ENCODE peak calls at places on chromosome X, in five cellular contexts. A, Z, J, L and S are unnamed samples.
A peak's percentile ranks its signal among the peaks of the same experiment; 100 is the strongest.

GRCh38 chrX:150664290-150664689 is 28.9 kb upstream of the MTMR1 start:
- DNase-seq in L (no peak), J (no peak), Z (no peak), A (no peak), S (no peak)

GRCh38 chrX:25207803-25208202 is 192.0 kb upstream of the ARX start:
- DNase-seq in J (no peak), A (no peak), Z (no peak), L (no peak), S (no peak)

GRCh38 chrX:40167240-40168182 is 69.8 kb upstream of the BCOR start:
- DNase-seq in Z (no peak), A (no peak), L (no peak), J (no peak), S (no peak)

GRCh38 chrX:44873415-44874270 is 655 bp downstream of the KDM6A start:
- DNase-seq in A (no peak), L (peak; percentile 44), Z (no peak), J (peak; percentile 64), S (peak; percentile 70)

GRCh38 chrX:153644356-153645125 is 2.5 kb upstream of the DUSP9 start:
- DNase-seq in Z (no peak), L (no peak), J (no peak), A (no peak), S (peak; percentile 70)

GRCh38 chrX:19848110-19848509 is 39.3 kb downstream of the SH3KBP1 start:
- DNase-seq in Z (no peak), L (no peak), J (no peak), A (no peak), S (no peak)

GRCh38 chrX:13419918-13420317 is 100.1 kb upstream of the ATXN3L start:
- DNase-seq in L (no peak), J (no peak), A (no peak), Z (no peak), S (no peak)

GRCh38 chrX:48958635-48959094 is 1.3 kb upstream of the OTUD5 start:
- DNase-seq in Z (no peak), A (no peak), L (peak; percentile 66), J (peak; percentile 46), S (no peak)

GRCh38 chrX:17842769-17843525 is 18.2 kb downstream of the RAI2 start:
- DNase-seq in J (no peak), Z (no peak), A (no peak), L (no peak), S (no peak)

GRCh38 chrX:147550217-147550616 is 361.5 kb upstream of the FMR1 start:
- DNase-seq in A (no peak), L (no peak), Z (no peak), J (no peak), S (no peak)

GRCh38 chrX:151675121-151675746 is 20.0 kb upstream of the PRRG3 start:
- DNase-seq in Z (no peak), J (no peak), L (no peak), A (no peak), S (no peak)

GRCh38 chrX:102044496-102044895 is 81.0 kb upstream of the TCEAL2 start:
- DNase-seq in J (no peak), L (no peak), A (no peak), Z (no peak), S (no peak)

GRCh38 chrX:6849711-6850415 is 297.6 kb upstream of the STS start:
- DNase-seq in J (peak; percentile 12), L (peak; percentile 2), A (no peak), Z (no peak), S (no peak)

GRCh38 chrX:67544281-67544680 is 460 bp downstream of the AR start:
- DNase-seq in A (no peak), J (no peak), L (no peak), Z (no peak), S (no peak)

GRCh38 chrX:100895365-100896075 is 21.4 kb upstream of the NOX1 start:
- DNase-seq in J (peak; percentile 93), Z (no peak), A (peak; percentile 26), L (peak; percentile 44), S (no peak)

GRCh38 chrX:64977051-64977450 is 801 bp upstream of the ZC4H2 start:
- DNase-seq in Z (no peak), L (no peak), A (no peak), J (peak; percentile 18), S (no peak)

GRCh38 chrX:13223868-13224555 is 95.8 kb downstream of the ATXN3L start:
- DNase-seq in J (peak; percentile 96), L (peak; percentile 91), Z (no peak), A (peak; percentile 51), S (no peak)

GRCh38 chrX:10119399-10119990 is 37.3 kb upstream of the CLCN4 start:
- DNase-seq in A (peak; percentile 73), J (peak; percentile 58), Z (peak; percentile 85), L (peak; percentile 91), S (peak; percentile 79)

GRCh38 chrX:100682939-100683338 is 38.9 kb downstream of the SRPX2 start:
- DNase-seq in L (no peak), A (no peak), J (no peak), Z (no peak), S (no peak)

GRCh38 chrX:68307767-68308166 is 125.5 kb downstream of the OPHN1 start:
- DNase-seq in Z (no peak), A (peak; percentile 12), J (peak; percentile 93), L (peak; percentile 75), S (no peak)

GRCh38 chrX:46722742-46723568 is 36.0 kb downstream of the SLC9A7 start:
- DNase-seq in A (no peak), Z (no peak), J (peak; percentile 73), L (peak; percentile 21), S (no peak)

GRCh38 chrX:1521459-1521956 is 15.5 kb downstream of the P2RY8 start:
- DNase-seq in J (no peak), Z (no peak), A (no peak), L (no peak), S (no peak)

GRCh38 chrX:85851418-85851817 is 195.9 kb downstream of the CHM start:
- DNase-seq in L (peak; percentile 3), J (peak; percentile 11), A (peak; percentile 8), Z (no peak), S (no peak)

GRCh38 chrX:85865324-85865723 is 182.0 kb downstream of the CHM start:
- DNase-seq in J (no peak), L (no peak), A (no peak), Z (no peak), S (no peak)

GRCh38 chrX:123422875-123423274 is 238.8 kb downstream of the GRIA3 start:
- DNase-seq in A (no peak), Z (no peak), J (peak; percentile 27), L (peak; percentile 13), S (no peak)

GRCh38 chrX:31298881-31299280 is 227.0 kb upstream of the FTHL17 start:
- DNase-seq in L (no peak), A (no peak), Z (no peak), J (no peak), S (no peak)

GRCh38 chrX:104913348-104913747 is 307.1 kb downstream of the TEX13A start:
- DNase-seq in A (no peak), Z (no peak), J (no peak), L (no peak), S (no peak)

GRCh38 chrX:83508006-83508405 is at the start of gene POU3F4:
- DNase-seq in A (no peak), L (no peak), Z (no peak), J (no peak), S (no peak)

GRCh38 chrX:152912641-152913040 is 14.8 kb downstream of the ZNF185 start:
- DNase-seq in J (no peak), A (no peak), L (no peak), Z (no peak), S (no peak)

GRCh38 chrX:20042221-20042620 is 51.4 kb upstream of the BCLAF3 start:
- DNase-seq in L (no peak), J (no peak), Z (no peak), A (no peak), S (no peak)

GRCh38 chrX:153455571-153455970 is 9.7 kb upstream of the TREX2 start:
- DNase-seq in A (no peak), Z (no peak), L (no peak), J (no peak), S (no peak)

GRCh38 chrX:27883468-27884092 is 75.8 kb downstream of the MAGEB10 start:
- DNase-seq in L (peak; percentile 25), A (no peak), J (no peak), Z (no peak), S (no peak)

GRCh38 chrX:13763489-13763888 is 28.9 kb downstream of the OFD1 start:
- DNase-seq in J (no peak), L (no peak), A (no peak), Z (no peak), S (no peak)

GRCh38 chrX:97026406-97026805 is 142.7 kb downstream of the RPA4 start:
- DNase-seq in Z (no peak), A (no peak), L (peak; percentile 5), J (no peak), S (no peak)
- TF ChIP-seq CTCF in Z (no peak), A (no peak), L (peak; percentile 21), J (no peak), S (peak; percentile 65)

DNA sequence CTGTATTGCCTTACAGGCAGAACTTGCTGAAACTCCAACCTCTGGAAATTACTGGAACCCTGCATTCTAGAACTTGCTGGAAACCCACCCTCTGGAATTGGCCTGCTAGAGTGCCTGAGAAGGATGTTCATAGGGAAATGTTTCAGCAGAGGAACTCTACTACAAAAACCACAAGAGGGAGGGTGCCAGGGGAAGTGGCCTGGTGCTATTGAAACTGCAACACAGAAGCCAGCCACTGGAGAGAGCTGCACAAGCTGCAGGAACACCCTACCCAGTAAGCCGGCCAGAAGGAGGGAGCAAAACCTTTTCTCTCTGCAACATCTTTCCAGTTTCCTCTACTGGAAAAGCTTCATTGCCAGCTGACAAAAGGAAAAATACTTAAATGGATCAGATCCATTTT is 2.5 kb upstream of the BRWD3 start:
- DNase-seq in A (no peak), L (peak; percentile 19), Z (no peak), J (peak; percentile 11), S (no peak)
- TF ChIP-seq CTCF in A (peak; percentile 29), L (no peak), Z (no peak), J (no peak), S (no peak)

GRCh38 chrX:78384486-78384885 is 57.1 kb upstream of the CYSLTR1 start:
- DNase-seq in A (no peak), Z (no peak), J (peak; percentile 3), L (no peak), S (no peak)
- TF ChIP-seq CTCF in A (no peak), Z (no peak), J (no peak), L (no peak), S (no peak)

DNA sequence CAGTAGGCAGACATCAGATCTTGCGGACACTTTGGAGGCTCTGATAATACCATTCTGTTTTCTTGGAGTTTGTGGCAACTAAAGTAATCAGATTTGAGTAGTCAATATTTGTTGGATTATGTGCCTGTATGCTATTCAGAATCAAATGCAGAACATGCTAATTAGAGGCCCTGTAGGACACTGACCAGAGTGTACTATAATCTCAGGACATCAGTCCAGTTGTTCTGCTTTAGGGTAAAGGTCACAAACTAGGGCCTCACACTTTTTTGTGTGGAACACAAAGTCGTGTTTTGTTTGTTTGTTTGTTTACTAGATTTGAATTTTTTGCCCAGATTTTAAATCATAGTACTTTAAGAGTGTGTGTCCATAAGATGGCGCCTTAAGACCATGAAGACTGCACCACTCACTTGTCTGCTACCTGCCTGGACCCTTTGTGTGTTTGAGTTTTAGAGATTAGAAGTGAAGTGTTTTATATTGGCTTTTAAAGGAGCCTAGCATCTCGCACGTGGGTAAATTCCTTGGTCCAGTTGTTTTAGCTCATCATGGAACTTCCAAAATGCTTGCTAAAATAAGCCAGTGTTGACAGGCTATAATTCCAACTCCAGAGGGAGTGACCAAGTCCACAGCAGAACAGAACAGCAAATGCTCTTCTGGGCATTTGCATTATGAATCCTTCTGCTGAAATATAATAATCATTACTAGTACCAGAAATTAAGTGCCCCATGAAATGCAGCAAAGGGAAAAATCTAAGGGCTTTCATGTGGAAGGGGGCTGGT is 34.7 kb downstream of the IL13RA1 start:
- DNase-seq in Z (no peak), A (no peak), L (no peak), J (no peak), S (no peak)
- TF ChIP-seq CTCF in Z (no peak), A (no peak), L (peak; percentile 9), J (no peak), S (peak; percentile 63)